ENCODE peak calls at places on chromosomes 1 and 21, in nine cellular contexts. F is stomach, C is heart left ventricle, S is body of pancreas, A is tibial nerve, Q is IMR-90, K is suprapubic skin, L is HCT116, U is endothelial cell of umbilical vein. O is an unnamed sample.

GRCh38 chr1:11797525-11798216 is 8.1 kb downstream of the MTHFR start:
- DNase-seq in U (peak; percentile 99), Q (peak; percentile 51), K (no peak), C (peak; percentile 75), A (no peak), F (no peak), S (peak; percentile 62), L (no peak), O (no peak)

GRCh38 chr1:79082233-79082632 is 75.7 kb upstream of the ADGRL4 start:
- DNase-seq in F (no peak), C (no peak), K (no peak), U (peak; percentile 18), L (no peak), Q (no peak), A (no peak), S (no peak), O (no peak)

GRCh38 chr1:198604973-198605372 is 33.9 kb upstream of the PTPRC start:
- DNase-seq in U (peak; percentile 80), L (no peak), K (no peak), F (no peak), A (no peak), Q (no peak), S (no peak), C (no peak), O (no peak)

GRCh38 chr1:8926707-8927694 is 18.7 kb upstream of the CA6 start:
- DNase-seq in L (no peak), F (no peak), K (no peak), U (no peak), A (no peak), Q (no peak), S (no peak), C (no peak), O (no peak)

GRCh38 chr1:66652556-66652955 is 99.7 kb upstream of the DYNLT5 start:
- DNase-seq in Q (peak; percentile 14), L (no peak), U (no peak), A (no peak), F (no peak), S (no peak), K (no peak), C (no peak), O (no peak)

GRCh38 chr1:33182452-33182851 is 609 bp upstream of the TRIM62 start:
- DNase-seq in F (no peak), A (no peak), C (peak; percentile 57), U (no peak), Q (peak; percentile 65), K (peak; percentile 66), L (no peak), S (no peak), O (no peak)

GRCh38 chr1:48039088-48040049 is 42.2 kb upstream of the TRABD2B start:
- DNase-seq in K (no peak), U (no peak), F (no peak), A (no peak), C (no peak), Q (peak; percentile 19), L (no peak), S (no peak), O (no peak)

GRCh38 chr1:196372896-196373536 is 235.2 kb downstream of the KCNT2 start:
- DNase-seq in S (no peak), A (no peak), Q (peak; percentile 47), F (no peak), C (no peak), K (no peak), L (peak; percentile 34), U (peak; percentile 54), O (no peak)

GRCh38 chr1:222167111-222167510 is 380.8 kb downstream of the HHIPL2 start:
- DNase-seq in Q (peak; percentile 94), A (no peak), S (peak; percentile 61), L (peak; percentile 35), K (no peak), F (peak; percentile 51), C (no peak), U (no peak), O (no peak)

GRCh38 chr21:25369524-25370300 is 237.6 kb downstream of the MRPL39 start:
- DNase-seq in L (no peak), U (no peak), K (no peak), Q (peak; percentile 66), S (no peak), F (no peak), C (no peak), A (no peak), O (no peak)

GRCh38 chr1:234398849-234399381 is 25.7 kb downstream of the COA6 start:
- DNase-seq in U (no peak), C (no peak), K (no peak), S (no peak), L (no peak), F (no peak), A (no peak), Q (peak; percentile 58), O (no peak)

GRCh38 chr21:37281993-37282392 is 14.9 kb upstream of the VPS26C start:
- DNase-seq in A (no peak), S (no peak), F (no peak), L (no peak), C (no peak), Q (no peak), K (no peak), U (no peak), O (no peak)

GRCh38 chr1:226779536-226779935 is 40.5 kb upstream of the ITPKB start:
- DNase-seq in L (no peak), C (no peak), F (no peak), U (no peak), Q (no peak), A (no peak), K (no peak), S (no peak), O (no peak)
- TF ChIP-seq POLR2A in L (no peak), C (no peak), F (no peak), U (no peak), Q (no peak), A (no peak), K (no peak), S (no peak), O (no peak)

DNA sequence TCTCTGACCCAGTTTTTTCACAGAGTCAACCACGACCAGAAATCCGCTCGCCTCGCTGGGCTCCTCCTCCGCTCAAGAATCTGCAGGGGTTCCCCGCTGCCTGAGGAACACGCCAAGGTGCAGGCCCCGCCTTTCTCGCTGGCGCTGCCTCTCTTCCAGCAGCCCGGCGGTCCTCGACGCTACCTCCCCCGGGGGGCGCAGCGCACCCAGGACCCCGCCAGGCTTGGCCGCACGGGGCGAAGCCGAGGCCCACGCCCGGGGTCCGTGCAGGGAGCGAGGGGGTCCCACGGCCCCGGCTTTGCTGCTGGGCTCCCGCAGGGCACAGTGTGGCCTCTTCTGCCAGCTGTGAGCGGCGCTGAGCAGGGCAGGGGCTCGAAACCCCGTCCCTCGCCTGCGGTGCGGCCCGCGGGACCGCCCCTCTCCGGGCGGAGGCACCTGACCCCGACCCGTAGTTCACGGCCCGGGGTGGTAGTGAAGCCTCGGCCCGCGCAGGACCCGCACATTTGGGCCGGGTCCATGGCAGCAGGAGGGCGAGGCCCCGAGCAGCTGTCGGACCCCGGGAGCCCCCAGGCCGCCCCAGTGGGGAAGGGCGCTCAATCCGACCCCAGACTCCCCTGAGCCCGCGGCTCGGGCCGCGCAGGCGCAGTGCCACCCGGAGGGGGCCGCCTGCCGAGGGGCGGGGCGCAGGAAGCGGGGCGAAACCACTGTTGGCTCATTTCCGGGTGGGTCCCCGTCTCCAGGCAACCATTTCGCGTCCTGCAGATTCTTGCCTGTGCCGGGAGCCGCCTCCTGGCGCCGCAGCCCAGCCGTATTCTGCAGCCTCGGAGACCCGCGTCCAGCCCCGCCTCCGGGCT is 10.0 kb upstream of the MMEL1 start:
- DNase-seq in K (peak; percentile 94), C (peak; percentile 96), L (peak; percentile 73), S (peak; percentile 93), F (peak; percentile 90), U (peak; percentile 89), Q (peak; percentile 84), A (peak; percentile 80), O (peak; percentile 97)
- TF ChIP-seq CTCF in K (no peak), C (peak; percentile 13), L (no peak), S (peak; percentile 12), F (no peak), U (no peak), Q (peak; percentile 20), A (no peak), O (no peak)

GRCh38 chr21:42385619-42386018 is 10.2 kb downstream of the TMPRSS3 start:
- DNase-seq in F (no peak), C (no peak), L (no peak), Q (no peak), S (no peak), A (no peak), K (no peak), U (no peak), O (no peak)

GRCh38 chr21:42384999-42385398 is 10.9 kb downstream of the TMPRSS3 start:
- DNase-seq in Q (no peak), U (no peak), S (no peak), F (no peak), L (no peak), C (no peak), K (no peak), A (no peak), O (no peak)

GRCh38 chr21:42384184-42384583 is 11.7 kb downstream of the TMPRSS3 start:
- DNase-seq in Q (no peak), C (no peak), F (no peak), K (no peak), L (no peak), A (no peak), U (no peak), S (no peak), O (no peak)

GRCh38 chr21:42387843-42388242 is 8.0 kb downstream of the TMPRSS3 start:
- DNase-seq in A (no peak), K (no peak), Q (no peak), S (no peak), L (no peak), F (no peak), U (no peak), C (no peak), O (no peak)

GRCh38 chr21:42386034-42386591 is 9.7 kb downstream of the TMPRSS3 start:
- DNase-seq in C (no peak), K (no peak), F (peak; percentile 65), A (no peak), U (no peak), Q (no peak), S (no peak), L (no peak), O (no peak)
- H3K27me3 ChIP-seq in C (no peaks in the 10 kb centered on the region), K (no peaks in the 10 kb centered on the region), F (no peaks in the 10 kb centered on the region), A (no peaks in the 10 kb centered on the region), U (peaks cover 12% of the 10 kb centered on the region), Q (peaks cover 29% of the 10 kb centered on the region), S (no peaks in the 10 kb centered on the region), L (peaks cover 3% of the 10 kb centered on the region), O (no peaks in the 10 kb centered on the region)

GRCh38 chr1:245917403-245917802 is 589.7 kb downstream of the SMYD3 start:
- DNase-seq in K (no peak), L (no peak), Q (no peak), A (no peak), F (no peak), U (no peak), C (no peak), S (no peak), O (no peak)

GRCh38 chr1:245915851-245916250 is 591.2 kb downstream of the SMYD3 start:
- DNase-seq in U (no peak), C (no peak), A (no peak), K (no peak), L (no peak), F (no peak), Q (no peak), S (no peak), O (no peak)

DNA sequence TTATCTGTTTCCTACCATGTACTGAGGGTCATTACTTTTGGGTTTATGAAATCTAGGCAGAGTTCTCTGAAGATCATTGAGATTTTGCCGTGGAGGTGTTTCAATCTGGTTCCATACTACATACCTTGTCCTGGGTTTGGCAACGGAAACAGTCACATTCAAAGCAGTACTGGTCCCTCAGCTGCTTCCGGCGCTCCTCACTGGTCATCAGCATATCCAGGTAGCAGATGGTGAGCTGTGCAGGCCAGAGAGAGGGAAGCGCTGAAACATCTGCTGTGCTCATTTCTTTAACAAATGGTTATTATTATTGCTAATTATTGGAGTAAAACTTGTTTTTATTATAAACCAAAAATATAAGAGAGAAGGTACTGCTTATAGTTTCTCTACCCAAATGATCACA is 591.7 kb downstream of the SMYD3 start:
- DNase-seq in Q (no peak), C (no peak), F (no peak), K (no peak), S (no peak), L (no peak), A (no peak), U (no peak), O (no peak)
- TF ChIP-seq POLR2A in Q (no peak), C (no peak), F (no peak), K (no peak), S (no peak), L (no peak), A (no peak), U (no peak), O (no peak)